ENCODE peak calls at places on chromosomes 7 and 10, in seven cellular contexts. Y is HCEC 1CT; K is stimulated activated CD8-positive, alpha-beta memory T cell treated with anti-CD3 and anti-CD28 coated beads, Interleukin-4, amount 100 ng/mL, for 48 hours; H is body of pancreas; V is mammary epithelial cell; P is K562; E is foreskin fibroblast. B is an unnamed sample.
A peak's percentile ranks its signal among the peaks of the same experiment; 100 is the strongest.

GRCh38 chr10:119025336-119025735 is 4.2 kb upstream of the NANOS1 start:
- DNase-seq in Y (peak; percentile 63), K (no peak), H (peak; percentile 92), V (peak; percentile 52), P (no peak), E (peak; percentile 81), B (no peak)

GRCh38 chr7:95794917-95795515 is 22.7 kb downstream of the DYNC1I1 start:
- DNase-seq in Y (peak; percentile 15), K (no peak), H (peak; percentile 29), V (no peak), P (peak; percentile 63), E (peak; percentile 4), B (no peak)

GRCh38 chr10:6530966-6531365 is 49.1 kb downstream of the PRKCQ start:
- DNase-seq in Y (no peak), K (no peak), H (no peak), V (no peak), P (no peak), E (no peak), B (no peak)

GRCh38 chr7:66558660-66559465 is 69.8 kb upstream of the KCTD7 start:
- DNase-seq in Y (no peak), K (no peak), H (no peak), V (no peak), P (no peak), E (peak; percentile 53), B (no peak)

GRCh38 chr10:24900888-24901685 is 51.3 kb downstream of the PRTFDC1 start:
- DNase-seq in Y (no peak), K (no peak), H (no peak), V (no peak), P (no peak), E (no peak), B (peak; percentile 66)

GRCh38 chr7:77368974-77369373 is 47.2 kb downstream of the GSAP start:
- DNase-seq in Y (peak; percentile 9), K (no peak), H (no peak), V (no peak), P (no peak), E (peak; percentile 27), B (no peak)

GRCh38 chr10:75335983-75336382 is 65.6 kb downstream of the ZNF503 start:
- DNase-seq in Y (no peak), K (no peak), H (no peak), V (no peak), P (no peak), E (no peak), B (peak; percentile 35)

GRCh38 chr10:101779544-101780186 is 3.6 kb downstream of the NPM3 start:
- DNase-seq in Y (peak; percentile 27), K (peak; percentile 95), H (peak; percentile 80), V (peak; percentile 23), P (no peak), E (peak; percentile 83), B (peak; percentile 91)

GRCh38 chr7:30869794-30870491 is 41.7 kb upstream of the AQP1 start:
- DNase-seq in Y (no peak), K (no peak), H (no peak), V (no peak), P (no peak), E (peak; percentile 51), B (no peak)

GRCh38 chr10:68423522-68423921 is 16.4 kb upstream of the RUFY2 start:
- DNase-seq in Y (no peak), K (peak; percentile 60), H (no peak), V (no peak), P (no peak), E (no peak), B (no peak)

GRCh38 chr7:45601094-45601493 is 26.9 kb downstream of the ADCY1 start:
- DNase-seq in Y (no peak), K (no peak), H (no peak), V (no peak), P (no peak), E (no peak), B (no peak)

GRCh38 chr10:43083764-43084163 is 6.9 kb downstream of the RET start:
- DNase-seq in Y (no peak), K (no peak), H (no peak), V (no peak), P (no peak), E (no peak), B (no peak)

GRCh38 chr10:88901610-88902327 is 21.7 kb downstream of the STAMBPL1 start:
- DNase-seq in Y (peak; percentile 82), K (no peak), H (no peak), V (no peak), P (no peak), E (peak; percentile 57), B (peak; percentile 37)

GRCh38 chr10:60123668-60124067 is 217.3 kb upstream of the CCDC6 start:
- DNase-seq in Y (peak; percentile 31), K (no peak), H (no peak), V (peak; percentile 34), P (no peak), E (peak; percentile 35), B (no peak)

GRCh38 chr7:140810830-140811556 is 113.7 kb downstream of the BRAF start:
- DNase-seq in Y (peak; percentile 54), K (peak; percentile 67), H (peak; percentile 73), V (peak; percentile 55), P (peak; percentile 52), E (peak; percentile 76), B (peak; percentile 42)

GRCh38 chr10:14080795-14081194 is 249.9 kb downstream of the FRMD4A start:
- DNase-seq in Y (no peak), K (no peak), H (no peak), V (no peak), P (no peak), E (no peak), B (no peak)

GRCh38 chr10:16777473-16778370 is 39.5 kb downstream of the RSU1 start:
- DNase-seq in Y (peak; percentile 43), K (no peak), H (peak; percentile 15), V (peak; percentile 26), P (peak; percentile 64), E (peak; percentile 70), B (peak; percentile 70)

GRCh38 chr7:102890292-102890970 is 22.4 kb upstream of the LRRC17 start:
- DNase-seq in Y (peak; percentile 79), K (no peak), H (no peak), V (no peak), P (no peak), E (peak; percentile 77), B (no peak)

GRCh38 chr7:28165971-28166955 is 14.3 kb downstream of the JAZF1 start:
- DNase-seq in Y (peak; percentile 95), K (no peak), H (no peak), V (peak; percentile 68), P (no peak), E (peak; percentile 87), B (no peak)

GRCh38 chr10:63114031-63114814 is 18.9 kb upstream of the NRBF2 start:
- DNase-seq in Y (peak; percentile 85), K (no peak), H (peak; percentile 59), V (peak; percentile 87), P (no peak), E (peak; percentile 92), B (no peak)

GRCh38 chr7:114182837-114183236 is 231.8 kb upstream of the FOXP2 start:
- DNase-seq in Y (no peak), K (no peak), H (no peak), V (no peak), P (no peak), E (no peak), B (no peak)

GRCh38 chr10:124646483-124647352 is 97.5 kb downstream of the FAM53B start:
- DNase-seq in Y (peak; percentile 73), K (no peak), H (peak; percentile 75), V (no peak), P (peak; percentile 58), E (peak; percentile 91), B (no peak)

GRCh38 chr7:144148224-144148827 is 25.4 kb downstream of the OR2A14 start:
- DNase-seq in Y (no peak), K (no peak), H (no peak), V (no peak), P (no peak), E (no peak), B (no peak)

GRCh38 chr7:133695976-133696531 is 431.1 kb upstream of the LRGUK start:
- DNase-seq in Y (no peak), K (no peak), H (no peak), V (no peak), P (no peak), E (no peak), B (no peak)

GRCh38 chr7:55235115-55235514 is 130.0 kb upstream of the LANCL2 start:
- DNase-seq in Y (no peak), K (no peak), H (no peak), V (no peak), P (no peak), E (no peak), B (no peak)

GRCh38 chr7:124072603-124073324 is 39.9 kb upstream of the TMEM229A start:
- DNase-seq in Y (peak; percentile 92), K (no peak), H (no peak), V (peak; percentile 63), P (no peak), E (peak; percentile 16), B (no peak)

B was measured in GM13977.